ENCODE peak calls at places on chromosome 5, in seven cellular contexts. S, T, H, W, K, O and G are unnamed samples.

GRCh38 chr5:160542840-160543239 is 121.2 kb downstream of the PTTG1 start:
- DNase-seq in S (no peak), T (no peak), H (no peak), W (no peak), K (no peak), O (no peak), G (no peak)

GRCh38 chr5:53488195-53488594 is 7.8 kb downstream of the FST start:
- DNase-seq in S (no peak), T (no peak), H (no peak), W (no peak), K (no peak), O (no peak), G (no peak)

GRCh38 chr5:180437336-180437735 is 56.8 kb upstream of the CNOT6 start:
- DNase-seq in S (no peak), T (no peak), H (no peak), W (no peak), K (no peak), O (no peak), G (no peak)

GRCh38 chr5:3024541-3024940 is 273.1 kb upstream of the IRX2 start:
- DNase-seq in S (no peak), T (no peak), H (no peak), W (no peak), K (no peak), O (no peak), G (no peak)

GRCh38 chr5:95958308-95959014 is 3.2 kb downstream of the ELL2 start:
- DNase-seq in S (no peak), T (no peak), H (peak), W (peak), K (peak), O (no peak), G (no peak)

GRCh38 chr5:50440651-50441478 is at the start of gene EMB:
- DNase-seq in S (peak), T (peak), H (peak), W (peak), K (no peak), O (peak), G (peak)

GRCh38 chr5:25255128-25255527 is 610.4 kb upstream of the CDH10 start:
- DNase-seq in S (no peak), T (no peak), H (no peak), W (no peak), K (no peak), O (no peak), G (no peak)

GRCh38 chr5:76331139-76331538 is 71.9 kb upstream of the IQGAP2 start:
- DNase-seq in S (no peak), T (no peak), H (no peak), W (no peak), K (no peak), O (no peak), G (no peak)

GRCh38 chr5:74400067-74400466 is 240.5 kb downstream of the ENC1 start:
- DNase-seq in S (no peak), T (no peak), H (no peak), W (no peak), K (no peak), O (no peak), G (no peak)

GRCh38 chr5:142946547-142947426 is 176.6 kb downstream of the ARHGAP26 start:
- DNase-seq in S (no peak), T (no peak), H (no peak), W (no peak), K (no peak), O (no peak), G (no peak)

GRCh38 chr5:117731445-117731844 is 1156.8 kb upstream of the SEMA6A start:
- DNase-seq in S (peak), T (no peak), H (no peak), W (no peak), K (peak), O (no peak), G (no peak)

GRCh38 chr5:18394154-18394804 is 760.0 kb downstream of the TAF11L14 start:
- DNase-seq in S (peak), T (peak), H (peak), W (peak), K (peak), O (peak), G (peak)

GRCh38 chr5:136129445-136129844 is 3.2 kb upstream of the SMAD5 start:
- DNase-seq in S (no peak), T (no peak), H (no peak), W (no peak), K (no peak), O (no peak), G (no peak)

GRCh38 chr5:71013575-71013974 is 11.6 kb downstream of the NAIP start:
- DNase-seq in S (no peak), T (peak), H (no peak), W (no peak), K (no peak), O (no peak), G (no peak)

GRCh38 chr5:143131983-143132382 is 271.5 kb downstream of the NR3C1 start:
- DNase-seq in S (no peak), T (no peak), H (no peak), W (no peak), K (no peak), O (no peak), G (no peak)

GRCh38 chr5:154196955-154197652 is 6.6 kb downstream of the GALNT10 start:
- DNase-seq in S (no peak), T (no peak), H (no peak), W (peak), K (peak), O (no peak), G (peak)

GRCh38 chr5:132487841-132488555 is 2.6 kb downstream of the IRF1 start:
- DNase-seq in S (no peak), T (no peak), H (no peak), W (no peak), K (no peak), O (no peak), G (no peak)

GRCh38 chr5:82174128-82174918 is 103.8 kb downstream of the RPS23 start:
- DNase-seq in S (peak), T (peak), H (peak), W (peak), K (peak), O (peak), G (peak)

GRCh38 chr5:94432499-94432898 is 185.9 kb downstream of the KIAA0825 start:
- DNase-seq in S (no peak), T (no peak), H (peak), W (peak), K (peak), O (no peak), G (no peak)

GRCh38 chr5:94725142-94725541 is 106.7 kb downstream of the SLF1 start:
- DNase-seq in S (no peak), T (no peak), H (no peak), W (no peak), K (peak), O (no peak), G (no peak)